ENCODE peak calls at places on chromosomes 6 and 20, in seven cellular contexts. Y, C, B, N, O, T and P are unnamed samples.

GRCh38 chr6:1535295-1535694 is 74.4 kb upstream of the FOXC1 start:
- DNase-seq in B (no peak), Y (peak), C (no peak), N (peak), O (no peak), T (no peak), P (no peak)

GRCh38 chr6:137043710-137044365 is 927 bp downstream of the IL20RA start:
- DNase-seq in C (no peak), Y (peak), T (peak), N (peak), O (peak), B (no peak), P (peak)

GRCh38 chr6:48078092-48078491 is 32.9 kb downstream of the PTCHD4 start:
- DNase-seq in N (no peak), B (no peak), O (peak), T (no peak), Y (peak), C (no peak), P (no peak)

GRCh38 chr6:16078064-16078463 is 50.8 kb upstream of the MYLIP start:
- DNase-seq in T (no peak), C (no peak), O (no peak), N (no peak), Y (no peak), B (no peak), P (no peak)

GRCh38 chr6:74657033-74657432 is 548.8 kb downstream of the COL12A1 start:
- DNase-seq in O (no peak), C (no peak), B (no peak), N (peak), Y (no peak), T (no peak), P (no peak)

GRCh38 chr6:1182722-1183521 is 129.0 kb upstream of the FOXQ1 start:
- DNase-seq in T (no peak), C (no peak), Y (peak), N (no peak), B (no peak), O (no peak), P (no peak)

GRCh38 chr6:139699335-139699734 is 324.9 kb upstream of the CITED2 start:
- DNase-seq in T (no peak), O (peak), Y (peak), B (peak), C (no peak), N (peak), P (no peak)

GRCh38 chr20:48008850-48009535 is 223.7 kb upstream of the SULF2 start:
- DNase-seq in O (peak), Y (peak), N (peak), C (no peak), T (no peak), B (no peak), P (no peak)

GRCh38 chr6:21922086-21922485 is 328.5 kb downstream of the SOX4 start:
- DNase-seq in C (no peak), N (peak), Y (no peak), O (no peak), T (no peak), B (no peak), P (no peak)

GRCh38 chr20:9500121-9500911 is 14.1 kb upstream of the LAMP5 start:
- DNase-seq in T (no peak), B (no peak), C (no peak), N (no peak), O (no peak), Y (no peak), P (no peak)

GRCh38 chr20:43404880-43405279 is 52.8 kb upstream of the SRSF6 start:
- DNase-seq in Y (peak), O (peak), T (no peak), N (no peak), B (no peak), C (no peak), P (no peak)

GRCh38 chr20:4766631-4767030 is 44.9 kb downstream of the PRND start:
- DNase-seq in N (no peak), O (no peak), C (no peak), Y (no peak), T (no peak), B (peak), P (no peak)

GRCh38 chr20:914727-915498 is 1.2 kb downstream of the ANGPT4 start:
- DNase-seq in C (no peak), Y (no peak), T (no peak), N (no peak), B (no peak), O (no peak), P (no peak)

GRCh38 chr6:54802775-54803631 is 43.6 kb upstream of the FAM83B start:
- DNase-seq in N (peak), O (peak), Y (no peak), T (no peak), C (no peak), B (no peak), P (no peak)

GRCh38 chr20:57657537-57658446 is 37.6 kb upstream of the ZBP1 start:
- DNase-seq in T (no peak), C (peak), N (no peak), O (no peak), Y (no peak), B (no peak), P (no peak)

GRCh38 chr6:28653876-28654275 is 128.2 kb downstream of the GPX5 start:
- DNase-seq in N (no peak), Y (no peak), O (no peak), T (no peak), C (no peak), B (no peak), P (no peak)

GRCh38 chr6:72522735-72523141 is 99.1 kb upstream of the KCNQ5 start:
- DNase-seq in N (no peak), O (no peak), B (no peak), C (no peak), T (no peak), Y (no peak), P (no peak)

GRCh38 chr6:38153946-38154345 is 334.4 kb downstream of the ZFAND3 start:
- DNase-seq in N (no peak), O (no peak), C (no peak), B (peak), Y (no peak), T (no peak), P (no peak)

GRCh38 chr6:18302561-18303439 is 38.5 kb upstream of the DEK start:
- DNase-seq in Y (peak), C (no peak), O (peak), N (no peak), T (no peak), B (no peak), P (no peak)
- TF ChIP-seq CTCF in Y (no peak), C (no peak), O (no peak), N (no peak), T (no peak), B (no peak), P (peak)

GRCh38 chr6:52511572-52512151 is 65.2 kb downstream of the TRAM2 start:
- DNase-seq in O (no peak), C (no peak), B (no peak), N (peak), T (no peak), Y (peak), P (no peak)

GRCh38 chr6:52508261-52508739 is 68.6 kb downstream of the TRAM2 start:
- DNase-seq in Y (no peak), O (no peak), N (no peak), T (no peak), C (no peak), B (no peak), P (no peak)

GRCh38 chr6:52511163-52511562 is 65.7 kb downstream of the TRAM2 start:
- DNase-seq in O (no peak), C (no peak), N (no peak), T (no peak), Y (no peak), B (no peak), P (no peak)

GRCh38 chr6:52509281-52510212 is 67.3 kb downstream of the TRAM2 start:
- DNase-seq in O (no peak), B (no peak), T (no peak), Y (no peak), C (no peak), N (peak), P (no peak)

DNA sequence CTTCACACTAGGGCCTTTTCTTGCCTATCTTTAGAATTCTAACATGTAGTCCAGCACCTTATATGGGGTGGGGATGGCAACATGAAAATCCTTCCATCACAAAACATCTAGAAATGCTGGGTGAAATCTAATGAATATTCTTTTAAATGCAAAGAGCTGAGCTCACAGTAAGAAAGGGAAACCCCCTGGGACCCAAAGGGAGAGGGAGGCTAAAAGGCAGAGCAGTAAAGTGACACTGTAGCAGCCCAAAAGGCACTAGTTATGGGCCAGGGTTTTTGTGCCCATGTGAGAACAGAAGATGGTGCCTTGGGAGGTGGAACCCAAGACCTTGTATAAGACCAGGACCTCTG is 66.7 kb downstream of the TRAM2 start:
- DNase-seq in N (no peak), O (no peak), Y (no peak), T (no peak), C (no peak), B (no peak), P (no peak)
- TF ChIP-seq CTCF in N (no peak), O (no peak), Y (no peak), T (no peak), C (no peak), B (no peak), P (no peak)

GRCh38 chr6:13573669-13574110 is 711 bp upstream of the SIRT5 start:
- DNase-seq in Y (peak), B (peak), T (no peak), O (peak), C (peak), N (peak), P (no peak)

GRCh38 chr6:13575377-13575775 is 975 bp downstream of the SIRT5 start:
- DNase-seq in B (no peak), T (no peak), Y (no peak), N (no peak), O (no peak), C (no peak), P (no peak)

GRCh38 chr6:13576017-13576416 is 1.6 kb downstream of the SIRT5 start:
- DNase-seq in B (no peak), Y (no peak), T (no peak), C (no peak), N (no peak), O (no peak), P (no peak)

GRCh38 chr6:13574149-13574570 is 241 bp upstream of the SIRT5 start:
- DNase-seq in Y (peak), N (peak), C (peak), O (peak), B (peak), T (peak), P (peak)

GRCh38 chr6:13574571-13575376 is at the start of gene SIRT5:
- DNase-seq in N (peak), Y (peak), B (peak), O (peak), T (peak), C (peak), P (peak)
- TF ChIP-seq CTCF in N (no peak), Y (no peak), B (peak), O (peak), T (peak), C (no peak), P (no peak)

GRCh38 chr20:8082025-8082424 is 50.0 kb upstream of the PLCB1 start:
- DNase-seq in B (no peak), C (no peak), Y (peak), T (no peak), O (peak), N (no peak), P (no peak)
- TF ChIP-seq CTCF in B (no peak), C (no peak), Y (peak), T (peak), O (peak), N (peak), P (peak)